ENCODE peak calls at places on chromosomes 3 and 15, in four cellular contexts. J is progenitor cell of endocrine pancreas, N is AG10803, M is IMR-90. U is an unnamed sample.

GRCh38 chr3:90099493-90099892 is 992.1 kb downstream of the EPHA3 start:
- DNase-seq in J (no peak), M (no peak), N (no peak), U (no peak)

GRCh38 chr3:75272708-75273107 is 391.4 kb upstream of the FRG2C start:
- DNase-seq in N (peak; percentile 78), J (no peak), M (peak; percentile 71), U (no peak)

GRCh38 chr15:66165856-66166255 is 87.7 kb downstream of the MEGF11 start:
- DNase-seq in J (no peak), M (no peak), N (no peak), U (no peak)

GRCh38 chr15:52318729-52319500 is 23.3 kb upstream of the MYO5C start:
- DNase-seq in J (no peak), M (no peak), N (peak; percentile 23), U (no peak)

GRCh38 chr15:74218172-74218885 is 15.7 kb upstream of the STRA6 start:
- DNase-seq in N (no peak), J (no peak), M (no peak), U (no peak)

GRCh38 chr3:171648079-171648478 is 162.2 kb downstream of the PLD1 start:
- DNase-seq in M (no peak), N (no peak), J (no peak), U (no peak)

GRCh38 chr3:126732281-126733060 is 28.4 kb downstream of the CHCHD6 start:
- DNase-seq in N (no peak), J (no peak), M (peak; percentile 52), U (no peak)

GRCh38 chr3:174159629-174160028 is 699.5 kb upstream of the NAALADL2 start:
- DNase-seq in N (no peak), M (no peak), J (no peak), U (no peak)

GRCh38 chr3:70608434-70608833 is 296.0 kb upstream of the MDFIC2 start:
- DNase-seq in M (no peak), N (no peak), J (no peak), U (no peak)

GRCh38 chr3:40108643-40109042 is 200.9 kb upstream of the EIF1B start:
- DNase-seq in M (no peak), N (no peak), J (no peak), U (no peak)

GRCh38 chr3:168981396-168981795 is 682.1 kb downstream of the MECOM start:
- DNase-seq in J (no peak), M (peak; percentile 25), N (no peak), U (no peak)

GRCh38 chr3:50924638-50925037 is 249.9 kb downstream of the DOCK3 start:
- DNase-seq in M (no peak), N (no peak), J (no peak), U (no peak)

GRCh38 chr15:52337198-52337853 is 41.7 kb upstream of the MYO5C start:
- DNase-seq in N (peak; percentile 59), J (no peak), M (peak; percentile 77), U (no peak)

GRCh38 chr3:17074559-17074958 is 189.8 kb downstream of the PLCL2 start:
- DNase-seq in J (no peak), N (no peak), M (no peak), U (no peak)

GRCh38 chr15:91974321-91974720 is 120.8 kb downstream of the SLCO3A1 start:
- DNase-seq in M (no peak), N (no peak), J (no peak), U (no peak)

GRCh38 chr3:10848261-10848660 is 32.2 kb downstream of the SLC6A11 start:
- DNase-seq in M (no peak), J (no peak), N (no peak), U (no peak)

GRCh38 chr3:54171951-54172350 is 49.6 kb downstream of the CACNA2D3 start:
- DNase-seq in M (no peak), J (no peak), N (no peak), U (no peak)

GRCh38 chr3:149701977-149702350 is 44.1 kb upstream of the WWTR1 start:
- DNase-seq in M (no peak), J (no peak), N (no peak), U (no peak)

GRCh38 chr3:112132554-112132953 is 494 bp downstream of the GCSAM start:
- DNase-seq in N (no peak), M (no peak), J (no peak), U (no peak)

GRCh38 chr3:192260611-192261010 is 466.7 kb downstream of the FGF12 start:
- DNase-seq in N (no peak), M (no peak), J (no peak), U (no peak)

GRCh38 chr3:186152889-186153292 is 44.0 kb upstream of the ETV5 start:
- DNase-seq in J (no peak), N (no peak), M (no peak), U (no peak)

GRCh38 chr3:171155122-171155700 is 128.7 kb upstream of the SLC2A2 start:
- DNase-seq in M (no peak), N (no peak), J (no peak), U (no peak)

GRCh38 chr3:108420926-108421325 is 89.5 kb downstream of the MYH15 start:
- DNase-seq in M (peak; percentile 91), J (no peak), N (peak; percentile 72), U (no peak)

GRCh38 chr3:184815046-184815930 is 3.3 kb downstream of the VPS8 start:
- DNase-seq in M (peak; percentile 96), N (peak; percentile 53), J (no peak), U (no peak)

GRCh38 chr15:60563066-60563465 is 84.1 kb upstream of the ICE2 start:
- DNase-seq in N (no peak), J (no peak), M (no peak), U (no peak)

GRCh38 chr3:187646906-187647660 is 23.1 kb downstream of the SST start:
- DNase-seq in M (no peak), J (no peak), N (no peak), U (no peak)
- TF ChIP-seq CTCF in M (no peak), J (no peak), N (no peak), U (no peak)

DNA sequence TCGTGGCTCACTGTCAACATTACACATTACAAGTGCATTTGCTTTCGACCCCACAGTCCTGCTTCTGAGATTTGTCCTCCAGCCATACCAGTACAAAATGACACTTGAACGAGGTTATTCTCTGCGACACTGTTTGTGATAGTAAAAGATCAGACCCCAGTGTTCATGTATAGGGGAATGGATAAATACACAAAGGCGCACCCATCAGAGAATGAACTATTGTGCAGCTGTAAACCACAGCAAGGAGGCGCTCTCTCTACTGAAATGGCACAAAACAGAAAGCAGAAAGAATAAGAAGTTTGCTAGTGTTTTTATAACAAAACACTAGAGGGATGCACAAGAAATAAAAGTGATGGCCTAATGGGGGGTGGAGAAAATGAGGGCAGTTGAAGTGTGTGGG is 4.9 kb upstream of the CHSY1 start:
- DNase-seq in M (no peak), N (no peak), J (no peak), U (no peak)
- TF ChIP-seq CTCF in M (peak; percentile 30), N (peak; percentile 39), J (peak; percentile 31), U (no peak)

DNA sequence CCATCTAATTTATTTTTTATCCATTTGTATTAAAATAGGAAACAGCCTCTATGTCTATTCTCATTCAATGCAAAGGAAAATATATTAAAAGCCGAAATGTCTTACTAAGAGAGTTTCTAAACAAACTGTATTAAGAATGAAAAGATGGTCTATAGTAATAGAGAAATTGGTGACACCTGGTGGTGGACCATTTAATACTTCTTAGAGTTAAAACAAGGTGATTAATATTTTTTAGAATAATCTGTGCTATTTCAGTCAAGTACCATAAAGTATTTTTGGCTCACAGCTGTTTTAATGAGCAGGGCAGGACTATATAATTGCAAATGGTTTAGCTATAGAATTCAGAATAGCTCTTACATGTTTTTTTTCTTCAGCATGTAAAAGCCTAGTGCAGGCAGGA is 55.7 kb downstream of the SYNPR start:
- DNase-seq in M (peak; percentile 9), J (no peak), N (peak; percentile 5), U (no peak)
- TF ChIP-seq CTCF in M (peak; percentile 16), J (peak; percentile 50), N (peak; percentile 23), U (peak; percentile 28)

GRCh38 chr15:45134682-45135604 is 5.1 kb downstream of the DUOX1 start:
- DNase-seq in N (no peak), J (peak; percentile 34), M (no peak), U (peak; percentile 67)

GRCh38 chr15:45137703-45138102 is 7.9 kb downstream of the DUOX1 start:
- DNase-seq in M (no peak), N (no peak), J (no peak), U (no peak)

GRCh38 chr15:45134046-45134445 is 4.3 kb downstream of the DUOX1 start:
- DNase-seq in M (no peak), N (no peak), J (no peak), U (no peak)

GRCh38 chr15:45138814-45139765 is 9.3 kb downstream of the DUOX1 start:
- DNase-seq in N (no peak), J (no peak), M (no peak), U (no peak)

DNA sequence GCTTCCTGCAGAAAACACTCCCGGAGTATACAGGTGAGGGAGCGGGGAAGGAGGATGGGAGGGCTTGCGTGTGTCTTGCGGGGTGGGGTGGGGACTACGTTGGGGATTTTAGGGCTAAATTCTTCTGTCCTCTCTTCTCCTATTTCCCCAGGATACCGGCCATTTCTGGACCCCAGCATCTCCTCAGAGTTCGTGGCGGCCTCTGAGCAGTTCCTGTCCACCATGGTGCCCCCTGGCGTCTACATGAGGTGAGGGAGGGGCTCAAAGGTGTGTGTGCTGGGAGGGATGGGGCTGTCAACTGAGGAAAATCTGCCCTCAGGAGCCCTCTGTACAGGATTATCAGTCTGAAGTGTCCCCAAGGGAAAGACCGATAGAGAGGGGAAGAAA is 6.6 kb downstream of the DUOX1 start:
- DNase-seq in N (no peak), M (no peak), J (no peak), U (peak; percentile 54)
- TF ChIP-seq CTCF in N (no peak), M (peak; percentile 2), J (peak; percentile 40), U (no peak)

GRCh38 chr3:15989419-15989818 is 185.1 kb upstream of the GALNT15 start:
- DNase-seq in M (peak; percentile 64), N (peak; percentile 73), J (no peak), U (no peak)
- TF ChIP-seq CTCF in M (peak; percentile 41), N (peak; percentile 45), J (peak; percentile 21), U (peak; percentile 15)

DNA sequence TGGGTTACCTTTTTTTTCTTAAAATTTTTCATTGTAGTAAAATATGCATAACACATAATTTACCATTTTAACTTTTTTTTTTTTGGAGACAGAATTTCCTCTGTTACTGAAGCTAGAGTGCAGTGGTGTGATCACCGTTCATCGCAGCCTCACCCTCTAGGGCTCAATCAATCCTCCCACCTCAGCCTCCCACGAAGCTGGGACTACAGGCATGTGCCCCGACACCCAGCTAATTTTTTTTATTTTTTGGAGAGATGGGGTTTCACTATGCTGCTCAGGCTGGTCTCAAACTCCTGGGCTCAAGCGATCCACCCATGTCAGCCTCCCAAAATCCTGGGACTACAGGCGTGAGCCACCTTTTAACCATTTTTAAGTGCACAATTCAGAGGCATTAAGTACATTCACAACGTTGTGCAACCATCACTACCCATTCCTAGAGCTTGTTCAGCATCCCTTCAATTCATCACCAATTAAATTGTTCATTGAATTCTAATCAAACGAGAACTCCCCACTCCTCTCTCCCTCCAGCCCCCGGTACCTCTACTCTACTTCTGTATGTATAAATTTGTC is 44.6 kb downstream of the BHLHE40 start:
- DNase-seq in N (no peak), J (no peak), M (no peak), U (no peak)
- TF ChIP-seq CTCF in N (no peak), J (no peak), M (no peak), U (no peak)

GRCh38 chr3:13494463-13495350 is 14.6 kb downstream of the HDAC11 start:
- DNase-seq in N (peak; percentile 36), J (no peak), M (peak; percentile 21), U (peak; percentile 55)
- TF ChIP-seq CTCF in N (peak; percentile 66), J (peak; percentile 58), M (peak; percentile 56), U (peak; percentile 79)